ENCODE peak calls at places on chromosomes 6 and 20, in six cellular contexts. One of them, this sample, is unnamed.

GRCh38 chr6:104613416-104614001 is 246.2 kb downstream of the HACE1 start:
- DNase-seq in K562: no peak
- DNase-seq in HepG2: peak
- DNase-seq in H1: no peak
- DNase-seq in GM12878: no peak
- DNase-seq in GM12891: no peak
- DNase-seq in this sample: no peak

GRCh38 chr6:111456208-111456607 is 26.8 kb downstream of the REV3L start:
- DNase-seq in K562: no peak
- DNase-seq in HepG2: no peak
- DNase-seq in H1: no peak
- DNase-seq in GM12878: no peak
- DNase-seq in GM12891: no peak
- DNase-seq in this sample: no peak

GRCh38 chr20:59377046-59377445 is 76.6 kb downstream of the EDN3 start:
- DNase-seq in K562: no peak
- DNase-seq in HepG2: no peak
- DNase-seq in H1: no peak
- DNase-seq in GM12878: no peak
- DNase-seq in GM12891: no peak
- DNase-seq in this sample: no peak

GRCh38 chr6:167244064-167244949 is 46.8 kb upstream of the UNC93A start:
- DNase-seq in K562: no peak
- DNase-seq in HepG2: no peak
- DNase-seq in H1: no peak
- DNase-seq in GM12878: no peak
- DNase-seq in GM12891: no peak
- DNase-seq in this sample: no peak

GRCh38 chr6:166626177-166627038 is 643 bp downstream of the RPS6KA2 start:
- DNase-seq in K562: no peak
- DNase-seq in HepG2: no peak
- DNase-seq in H1: no peak
- DNase-seq in GM12878: no peak
- DNase-seq in GM12891: peak
- DNase-seq in this sample: no peak

GRCh38 chr6:36129889-36130671 is at the start of gene MAPK13:
- DNase-seq in K562: no peak
- DNase-seq in HepG2: peak
- DNase-seq in H1: peak
- DNase-seq in GM12878: no peak
- DNase-seq in GM12891: peak
- DNase-seq in this sample: peak

GRCh38 chr6:43274916-43275597 is 23.0 kb upstream of the SLC22A7 start:
- DNase-seq in K562: no peak
- DNase-seq in HepG2: peak
- DNase-seq in H1: no peak
- DNase-seq in GM12878: no peak
- DNase-seq in GM12891: peak
- DNase-seq in this sample: peak

GRCh38 chr20:49303211-49303610 is 25.4 kb upstream of the ZNFX1 start:
- DNase-seq in K562: no peak
- DNase-seq in HepG2: no peak
- DNase-seq in H1: no peak
- DNase-seq in GM12878: no peak
- DNase-seq in GM12891: no peak
- DNase-seq in this sample: no peak

GRCh38 chr20:25275813-25276532 is 28.1 kb downstream of the PYGB start:
- DNase-seq in K562: no peak
- DNase-seq in HepG2: no peak
- DNase-seq in H1: peak
- DNase-seq in GM12878: no peak
- DNase-seq in GM12891: no peak
- DNase-seq in this sample: no peak

GRCh38 chr6:76026101-76026500 is 46.4 kb downstream of the IMPG1 start:
- DNase-seq in K562: no peak
- DNase-seq in HepG2: no peak
- DNase-seq in H1: peak
- DNase-seq in GM12878: no peak
- DNase-seq in GM12891: no peak
- DNase-seq in this sample: no peak

GRCh38 chr6:90765895-90766294 is 179.0 kb upstream of the MAP3K7 start:
- DNase-seq in K562: no peak
- DNase-seq in HepG2: no peak
- DNase-seq in H1: no peak
- DNase-seq in GM12878: no peak
- DNase-seq in GM12891: no peak
- DNase-seq in this sample: no peak

GRCh38 chr20:55160022-55160421 is 684.6 kb downstream of the DOK5 start:
- DNase-seq in K562: no peak
- DNase-seq in HepG2: no peak
- DNase-seq in H1: no peak
- DNase-seq in GM12878: no peak
- DNase-seq in GM12891: no peak
- DNase-seq in this sample: no peak

GRCh38 chr6:144659202-144659731 is 374.1 kb downstream of the UTRN start:
- DNase-seq in K562: no peak
- DNase-seq in HepG2: peak
- DNase-seq in H1: no peak
- DNase-seq in GM12878: no peak
- DNase-seq in GM12891: no peak
- DNase-seq in this sample: no peak

GRCh38 chr20:33490023-33490933 is at the start of gene CBFA2T2:
- DNase-seq in K562: no peak
- DNase-seq in HepG2: peak
- DNase-seq in H1: peak
- DNase-seq in GM12878: no peak
- DNase-seq in GM12891: no peak
- DNase-seq in this sample: no peak

GRCh38 chr6:93008385-93008784 is 411.0 kb downstream of the EPHA7 start:
- DNase-seq in K562: no peak
- DNase-seq in HepG2: no peak
- DNase-seq in H1: no peak
- DNase-seq in GM12878: no peak
- DNase-seq in GM12891: no peak
- DNase-seq in this sample: no peak

GRCh38 chr6:20692023-20692422 is 157.8 kb downstream of the CDKAL1 start:
- DNase-seq in K562: no peak
- DNase-seq in HepG2: no peak
- DNase-seq in H1: no peak
- DNase-seq in GM12878: no peak
- DNase-seq in GM12891: no peak
- DNase-seq in this sample: no peak

GRCh38 chr6:110558575-110558974 is 82.2 kb upstream of the SLC22A16 start:
- DNase-seq in K562: no peak
- DNase-seq in HepG2: no peak
- DNase-seq in H1: no peak
- DNase-seq in GM12878: no peak
- DNase-seq in GM12891: no peak
- DNase-seq in this sample: no peak

GRCh38 chr6:168035098-168035660 is 37.7 kb downstream of the KIF25 start:
- DNase-seq in K562: peak
- DNase-seq in HepG2: no peak
- DNase-seq in H1: no peak
- DNase-seq in GM12878: no peak
- DNase-seq in GM12891: no peak
- DNase-seq in this sample: no peak

GRCh38 chr6:43434943-43435342 is 7.6 kb downstream of the ABCC10 start:
- DNase-seq in K562: no peak
- DNase-seq in HepG2: no peak
- DNase-seq in H1: no peak
- DNase-seq in GM12878: no peak
- DNase-seq in GM12891: no peak
- DNase-seq in this sample: no peak

GRCh38 chr6:73942581-73942980 is 246.6 kb downstream of the CD109 start:
- DNase-seq in K562: no peak
- DNase-seq in HepG2: peak
- DNase-seq in H1: no peak
- DNase-seq in GM12878: no peak
- DNase-seq in GM12891: no peak
- DNase-seq in this sample: no peak

GRCh38 chr20:37727247-37727956 is 33.6 kb downstream of the CTNNBL1 start:
- DNase-seq in K562: no peak
- DNase-seq in HepG2: peak
- DNase-seq in H1: no peak
- DNase-seq in GM12878: no peak
- DNase-seq in GM12891: no peak
- DNase-seq in this sample: no peak
- TF ChIP-seq TAF1 in K562: no peak
- TF ChIP-seq TAF1 in HepG2: no peak
- TF ChIP-seq TAF1 in H1: no peak
- TF ChIP-seq TAF1 in GM12878: no peak
- TF ChIP-seq TAF1 in GM12891: no peak
- TF ChIP-seq TAF1 in this sample: no peak

DNA sequence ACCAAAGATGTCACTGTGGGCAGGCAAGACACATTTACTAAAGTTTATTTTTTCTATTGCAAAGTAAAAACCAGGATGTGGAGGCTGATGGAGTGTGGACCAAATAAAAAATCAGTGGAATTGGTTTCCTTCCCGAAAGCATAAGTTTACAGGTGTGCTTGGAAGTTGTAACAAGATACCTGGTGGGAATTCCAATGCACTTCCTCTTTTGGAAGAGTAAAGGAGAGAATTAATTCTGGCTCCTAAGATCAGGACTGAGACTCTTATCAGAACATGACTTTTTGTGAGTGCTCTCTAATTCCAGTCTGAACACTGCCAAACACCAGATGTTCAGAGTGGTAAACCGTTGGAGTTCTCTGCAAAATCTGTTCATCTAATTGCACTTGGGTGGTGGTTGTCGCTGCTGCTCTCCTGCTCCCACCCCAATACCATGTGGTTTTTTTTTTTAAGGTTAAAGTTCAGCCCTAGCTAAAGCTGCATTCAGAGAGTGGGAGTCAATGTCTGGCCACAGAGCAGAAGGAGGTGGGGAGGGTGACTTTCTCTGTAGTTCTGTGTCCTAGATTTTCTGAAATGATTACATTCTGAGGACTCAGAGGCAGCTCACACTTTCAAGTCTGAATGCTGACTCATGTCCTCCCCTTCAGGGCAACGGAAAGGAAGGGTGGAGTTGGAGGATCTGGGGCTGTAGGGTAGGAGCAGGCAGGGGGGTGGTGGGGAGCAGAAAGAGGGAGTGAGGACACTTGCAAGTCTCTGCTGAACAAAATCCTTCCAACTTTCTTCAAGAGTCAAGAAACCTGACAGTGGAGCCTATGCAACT is 275.8 kb upstream of the PRDM1 start:
- DNase-seq in K562: peak
- DNase-seq in HepG2: no peak
- DNase-seq in H1: no peak
- DNase-seq in GM12878: no peak
- DNase-seq in GM12891: no peak
- DNase-seq in this sample: no peak
- TF ChIP-seq POLR2AphosphoS5 in K562: peak
- TF ChIP-seq POLR2AphosphoS5 in HepG2: no peak
- TF ChIP-seq POLR2AphosphoS5 in H1: no peak
- TF ChIP-seq POLR2AphosphoS5 in GM12878: no peak
- TF ChIP-seq POLR2AphosphoS5 in GM12891: no peak
- TF ChIP-seq POLR2AphosphoS5 in this sample: no peak

DNA sequence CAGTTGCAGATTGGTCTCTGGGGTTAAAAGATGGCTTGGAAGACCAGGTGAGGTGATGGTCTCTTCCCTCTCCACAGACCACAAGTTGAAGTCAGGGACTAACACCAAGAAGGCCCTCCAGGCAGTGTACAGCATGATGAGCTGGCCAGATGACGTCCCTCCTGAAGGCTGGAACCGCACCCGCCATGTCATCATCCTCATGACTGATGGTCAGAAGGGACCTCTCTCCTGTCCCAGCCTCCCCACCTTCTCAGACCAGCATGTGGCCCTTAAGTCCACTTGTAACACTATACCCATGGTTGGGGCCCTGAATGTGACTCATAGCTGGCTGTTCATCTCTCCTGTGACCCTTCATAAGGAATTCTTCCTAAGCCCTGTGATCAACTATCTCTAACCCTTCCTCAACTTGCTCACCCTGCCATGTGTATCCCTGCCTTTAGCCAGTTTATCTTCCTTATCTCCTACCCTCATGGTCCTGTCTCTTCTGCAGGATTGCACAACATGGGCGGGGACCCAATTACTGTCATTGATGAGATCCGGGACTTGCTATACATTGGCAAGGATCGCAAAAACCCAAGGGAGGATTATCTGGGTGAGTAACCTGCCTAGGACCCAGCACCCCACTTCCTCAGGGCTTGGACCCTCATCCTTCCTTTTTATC is 3.0 kb downstream of the CFB start:
- DNase-seq in K562: peak
- DNase-seq in HepG2: no peak
- DNase-seq in H1: no peak
- DNase-seq in GM12878: no peak
- DNase-seq in GM12891: no peak
- DNase-seq in this sample: no peak
- TF ChIP-seq POLR2A in K562: no peak
- TF ChIP-seq POLR2A in HepG2: no peak
- TF ChIP-seq POLR2A in H1: no peak
- TF ChIP-seq POLR2A in GM12878: peak
- TF ChIP-seq POLR2A in GM12891: no peak
- TF ChIP-seq POLR2A in this sample: peak

DNA sequence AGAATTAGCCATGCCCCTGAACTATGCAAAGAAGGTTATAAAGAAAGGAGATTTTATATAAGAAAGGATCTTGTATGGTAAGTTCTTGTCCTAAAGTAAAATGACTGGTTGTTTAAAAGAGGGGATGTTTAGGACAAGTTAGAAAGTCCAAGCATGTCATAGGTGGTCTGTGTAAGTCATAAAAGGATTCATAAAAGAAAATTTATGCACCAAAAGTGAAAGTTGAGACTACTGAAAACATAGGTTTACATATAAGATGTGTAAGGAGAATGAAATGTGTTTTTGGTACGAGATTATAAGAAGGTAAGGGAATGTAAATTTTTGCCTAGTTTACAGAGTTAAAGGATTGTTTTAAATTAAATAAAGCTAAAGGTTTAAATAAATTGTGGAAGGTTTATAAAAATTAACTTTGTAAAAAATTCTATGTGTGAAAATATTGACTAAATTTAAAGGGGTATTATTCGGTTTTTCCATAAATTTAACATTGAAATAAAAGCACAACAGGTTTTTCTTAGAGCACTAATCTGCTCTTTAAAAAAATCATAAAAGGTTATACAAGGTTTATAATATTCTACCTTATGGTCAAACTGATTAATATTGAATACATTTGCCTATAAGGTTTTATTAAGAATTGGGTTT is 93.6 kb upstream of the UST start:
- DNase-seq in K562: no peak
- DNase-seq in HepG2: no peak
- DNase-seq in H1: no peak
- DNase-seq in GM12878: no peak
- DNase-seq in GM12891: no peak
- DNase-seq in this sample: no peak
- TF ChIP-seq TAF1 in K562: no peak
- TF ChIP-seq TAF1 in HepG2: no peak
- TF ChIP-seq TAF1 in H1: no peak
- TF ChIP-seq TAF1 in GM12878: no peak
- TF ChIP-seq TAF1 in GM12891: no peak
- TF ChIP-seq TAF1 in this sample: no peak

DNA sequence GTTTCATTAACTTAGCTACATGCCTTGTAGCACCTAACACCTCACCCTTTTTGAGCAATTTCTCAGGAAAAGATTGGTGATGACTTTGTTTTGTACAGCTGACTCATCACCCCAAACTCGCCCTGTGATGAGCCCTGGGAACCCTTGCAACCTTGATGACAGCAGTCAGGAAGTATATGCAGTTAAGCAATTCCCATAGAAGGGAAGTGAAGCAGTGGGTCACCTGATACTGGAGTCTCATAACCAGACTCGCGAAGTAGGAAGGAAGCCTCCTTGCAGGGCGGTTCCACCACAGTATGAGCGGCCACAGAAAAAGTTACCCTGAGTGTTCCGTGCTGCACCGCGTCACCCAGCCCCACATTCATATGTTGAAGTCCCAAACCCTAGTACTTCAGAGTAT is 82.0 kb upstream of the EDN1 start:
- DNase-seq in K562: no peak
- DNase-seq in HepG2: no peak
- DNase-seq in H1: no peak
- DNase-seq in GM12878: no peak
- DNase-seq in GM12891: no peak
- DNase-seq in this sample: no peak
- TF ChIP-seq POLR2AphosphoS5 in K562: no peak
- TF ChIP-seq POLR2AphosphoS5 in HepG2: no peak
- TF ChIP-seq POLR2AphosphoS5 in H1: no peak
- TF ChIP-seq POLR2AphosphoS5 in GM12878: no peak
- TF ChIP-seq POLR2AphosphoS5 in GM12891: no peak
- TF ChIP-seq POLR2AphosphoS5 in this sample: no peak

This sample was measured in GM12892.